ENCODE peak calls at places on chromosomes 13 and 19, in nine cellular contexts. X, B, Q, Y, L, K, W, N and H are unnamed samples.

GRCh38 chr19:12574036-12574435 is 22.8 kb upstream of the ZNF564 start:
- DNase-seq in X (no peak), W (no peak), L (no peak), K (peak; percentile 70), N (no peak), Y (no peak), B (no peak), Q (no peak), H (no peak)

GRCh38 chr13:79402074-79402635 is 3.9 kb downstream of the RBM26 start:
- DNase-seq in L (no peak), K (no peak), B (no peak), N (no peak), Y (no peak), Q (no peak), X (no peak), W (no peak), H (no peak)

GRCh38 chr19:15871570-15871969 is 26.3 kb downstream of the CYP4F2 start:
- DNase-seq in N (peak; percentile 3), Q (no peak), L (no peak), Y (peak; percentile 33), W (no peak), K (peak; percentile 62), X (no peak), B (no peak), H (no peak)

GRCh38 chr13:59439776-59440428 is 723.8 kb downstream of the DIAPH3 start:
- DNase-seq in W (peak; percentile 74), X (no peak), B (no peak), Q (no peak), L (peak; percentile 40), K (no peak), Y (no peak), N (no peak), H (no peak)

GRCh38 chr13:112690242-112690943 is 555 bp downstream of the ATP11A start:
- DNase-seq in X (peak; percentile 80), L (peak; percentile 85), N (no peak), B (peak; percentile 60), Y (peak; percentile 59), K (no peak), W (no peak), Q (no peak), H (no peak)

GRCh38 chr13:36493046-36493445 is 60.8 kb downstream of the CCNA1 start:
- DNase-seq in N (peak; percentile 0), B (no peak), W (no peak), Q (no peak), Y (no peak), X (no peak), L (no peak), K (no peak), H (no peak)

GRCh38 chr19:29724741-29725140 is 9.7 kb upstream of the C19orf12 start:
- DNase-seq in Y (no peak), X (no peak), W (no peak), B (no peak), L (no peak), N (no peak), K (no peak), Q (no peak), H (no peak)

GRCh38 chr13:50326746-50327145 is 311.5 kb downstream of the KCNRG start:
- DNase-seq in B (no peak), W (no peak), N (no peak), Y (no peak), Q (no peak), L (no peak), X (no peak), K (no peak), H (no peak)

GRCh38 chr13:45849408-45849807 is 2.1 kb downstream of the SIAH3 start:
- DNase-seq in Q (no peak), W (no peak), B (no peak), K (no peak), Y (no peak), L (no peak), N (no peak), X (no peak), H (no peak)

GRCh38 chr13:65133094-65133493 is 2097.0 kb downstream of the PCDH9 start:
- DNase-seq in W (no peak), N (no peak), B (no peak), X (no peak), L (no peak), Q (no peak), Y (no peak), K (no peak), H (no peak)

GRCh38 chr19:10800488-10800887 is 35.5 kb downstream of the TMED1 start:
- DNase-seq in Q (no peak), K (no peak), N (no peak), Y (no peak), W (no peak), B (peak; percentile 61), X (no peak), L (no peak), H (no peak)

GRCh38 chr13:35747594-35747993 is 271.1 kb upstream of the MAB21L1 start:
- DNase-seq in N (no peak), Q (no peak), L (no peak), K (no peak), X (no peak), Y (no peak), B (no peak), W (no peak), H (no peak)

GRCh38 chr13:36475468-36475867 is 43.2 kb downstream of the CCNA1 start:
- DNase-seq in L (no peak), X (no peak), Y (no peak), K (peak; percentile 55), Q (no peak), W (no peak), B (no peak), N (no peak), H (no peak)

GRCh38 chr19:56958428-56958827 is 117.9 kb upstream of the PEG3 start:
- DNase-seq in X (no peak), B (no peak), W (no peak), Y (no peak), L (no peak), N (no peak), K (no peak), Q (no peak), H (no peak)

GRCh38 chr19:57747472-57747807 is 825 bp downstream of the ZNF776 start:
- DNase-seq in K (peak; percentile 64), N (no peak), Q (no peak), Y (no peak), B (no peak), L (no peak), X (no peak), W (no peak), H (no peak)

GRCh38 chr13:23321534-23322241 is 111.8 kb downstream of the SACS start:
- DNase-seq in X (no peak), B (no peak), N (no peak), W (no peak), L (no peak), Y (no peak), K (peak; percentile 27), Q (no peak), H (no peak)

GRCh38 chr13:43567608-43568007 is 219.2 kb downstream of the ENOX1 start:
- DNase-seq in X (no peak), Y (no peak), Q (no peak), W (no peak), K (no peak), B (no peak), N (no peak), L (no peak), H (no peak)

GRCh38 chr19:49059056-49059455 is 1.5 kb upstream of the CGB7 start:
- DNase-seq in L (no peak), W (no peak), B (no peak), Q (no peak), N (no peak), X (no peak), Y (no peak), K (no peak), H (no peak)

GRCh38 chr13:28522871-28523270 is 27.9 kb upstream of the FLT1 start:
- DNase-seq in Q (no peak), X (no peak), L (no peak), N (no peak), B (no peak), K (no peak), Y (no peak), W (no peak), H (no peak)

GRCh38 chr13:110505594-110505993 is 55.9 kb downstream of the RAB20 start:
- DNase-seq in Q (no peak), X (no peak), L (no peak), W (no peak), B (no peak), N (no peak), Y (no peak), K (no peak), H (no peak)

GRCh38 chr13:110875243-110875642 is 39.6 kb downstream of the ANKRD10 start:
- DNase-seq in X (no peak), N (no peak), Q (no peak), K (no peak), L (no peak), W (no peak), Y (no peak), B (no peak), H (no peak)

GRCh38 chr19:39406656-39407393 is at the start of gene ZFP36:
- DNase-seq in X (peak; percentile 95), N (no peak), Y (peak; percentile 92), Q (peak; percentile 92), L (peak; percentile 93), K (peak; percentile 92), B (peak; percentile 93), W (peak; percentile 97), H (peak; percentile 95)

GRCh38 chr13:99626461-99627082 is 125.3 kb downstream of the TM9SF2 start:
- DNase-seq in Q (no peak), L (no peak), W (no peak), N (no peak), B (no peak), Y (no peak), K (no peak), X (no peak), H (no peak)
- H3K4me3 ChIP-seq in Q (no peak overlapping the region), L (no peak overlapping the region), W (no peak overlapping the region), N (no peak overlapping the region), B (no peak overlapping the region), Y (no peak overlapping the region), K (no peak overlapping the region), X (no peak overlapping the region), H (no peak overlapping the region)

GRCh38 chr19:33347300-33347699 is 26.2 kb upstream of the CEBPG start:
- DNase-seq in Y (no peak), N (no peak), K (no peak), W (no peak), B (no peak), L (no peak), Q (no peak), X (no peak), H (no peak)
- H3K27me3 ChIP-seq in Y (no peaks in the 10 kb centered on the region), N (no peaks in the 10 kb centered on the region), K (no peaks in the 10 kb centered on the region), W (no peaks in the 10 kb centered on the region), B (peaks cover 23% of the 10 kb centered on the region), L (no peaks in the 10 kb centered on the region), Q (no peaks in the 10 kb centered on the region), X (peaks cover 9% of the 10 kb centered on the region), H (no peaks in the 10 kb centered on the region)

DNA sequence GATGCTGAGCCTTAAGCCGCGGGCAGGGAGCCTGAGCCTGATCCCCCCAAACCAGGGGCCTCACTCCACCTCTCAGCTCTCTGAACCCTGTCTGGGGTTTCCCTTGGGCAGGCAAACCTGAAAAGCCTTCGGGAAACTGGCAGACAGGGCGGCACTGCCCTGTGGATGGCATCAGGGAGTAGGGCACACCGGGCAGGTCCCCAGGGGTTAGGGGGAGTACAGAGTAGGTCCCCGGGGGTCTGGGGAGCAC is 9.7 kb downstream of the MKNK2 start:
- DNase-seq in L (no peak), Y (no peak), B (no peak), Q (no peak), X (no peak), K (no peak), W (no peak), N (no peak), H (no peak)
- H3K4me3 ChIP-seq in L (peak overlapping the region; percentile 25), Y (peak overlapping the region; percentile 14), B (peak overlapping the region; percentile 44), Q (no peak overlapping the region), X (no peak overlapping the region), K (peak overlapping the region; percentile 57), W (peak overlapping the region; percentile 34), N (no peak overlapping the region), H (no peak overlapping the region)

GRCh38 chr19:23978068-23978467 is 63.4 kb downstream of the ZNF726 start:
- DNase-seq in W (no peak), B (no peak), X (no peak), L (no peak), N (no peak), Y (no peak), Q (no peak), K (no peak), H (no peak)
- H3K27me3 ChIP-seq in W (peaks cover under 1% of the 10 kb centered on the region), B (no peaks in the 10 kb centered on the region), X (no peaks in the 10 kb centered on the region), L (no peaks in the 10 kb centered on the region), N (peaks cover 15% of the 10 kb centered on the region), Y (no peaks in the 10 kb centered on the region), Q (no peaks in the 10 kb centered on the region), K (no peaks in the 10 kb centered on the region), H (no peaks in the 10 kb centered on the region)